ENCODE peak calls at places on chromosomes 7 and 10, in six cellular contexts. One of them, this sample, is unnamed. For H3K27me3, the result is how much of the 10 kb centered on the place peaks cover.

GRCh38 chr10:86899670-86900276 is 57.6 kb downstream of the MMRN2 start:
- DNase-seq in aorta: no peak
- DNase-seq in keratinocyte: no peak
- DNase-seq in WERI-Rb-1: peak
- DNase-seq in mesendoderm: peak
- DNase-seq in lower lobe of right lung: no peak
- DNase-seq in this sample: peak

GRCh38 chr10:74932648-74933047 is 106.2 kb downstream of the KAT6B start:
- DNase-seq in WERI-Rb-1: no peak
- DNase-seq in lower lobe of right lung: peak
- DNase-seq in aorta: peak
- DNase-seq in keratinocyte: no peak
- DNase-seq in mesendoderm: no peak
- DNase-seq in this sample: no peak

GRCh38 chr10:17383801-17384445 is 70.5 kb downstream of the ST8SIA6 start:
- DNase-seq in aorta: no peak
- DNase-seq in lower lobe of right lung: no peak
- DNase-seq in WERI-Rb-1: no peak
- DNase-seq in mesendoderm: no peak
- DNase-seq in keratinocyte: no peak
- DNase-seq in this sample: peak

GRCh38 chr10:55630491-55631056 is 730.5 kb downstream of the ZWINT start:
- DNase-seq in WERI-Rb-1: peak
- DNase-seq in mesendoderm: peak
- DNase-seq in aorta: no peak
- DNase-seq in keratinocyte: no peak
- DNase-seq in lower lobe of right lung: peak
- DNase-seq in this sample: peak

GRCh38 chr7:121322460-121322859 is 6.3 kb upstream of the WNT16 start:
- DNase-seq in keratinocyte: no peak
- DNase-seq in aorta: no peak
- DNase-seq in mesendoderm: no peak
- DNase-seq in lower lobe of right lung: no peak
- DNase-seq in WERI-Rb-1: no peak
- DNase-seq in this sample: no peak

GRCh38 chr7:94763268-94763667 is 107.3 kb upstream of the SGCE start:
- DNase-seq in keratinocyte: no peak
- DNase-seq in WERI-Rb-1: no peak
- DNase-seq in mesendoderm: no peak
- DNase-seq in aorta: no peak
- DNase-seq in lower lobe of right lung: no peak
- DNase-seq in this sample: peak

GRCh38 chr7:113202282-113202681 is 83.9 kb upstream of the SMIM30 start:
- DNase-seq in aorta: no peak
- DNase-seq in mesendoderm: no peak
- DNase-seq in lower lobe of right lung: no peak
- DNase-seq in WERI-Rb-1: no peak
- DNase-seq in keratinocyte: no peak
- DNase-seq in this sample: no peak

GRCh38 chr10:70742537-70743429 is 42.4 kb downstream of the TBATA start:
- DNase-seq in WERI-Rb-1: no peak
- DNase-seq in mesendoderm: no peak
- DNase-seq in keratinocyte: no peak
- DNase-seq in aorta: peak
- DNase-seq in lower lobe of right lung: peak
- DNase-seq in this sample: peak

GRCh38 chr7:14403587-14403986 is 414.1 kb upstream of the ETV1 start:
- DNase-seq in keratinocyte: peak
- DNase-seq in WERI-Rb-1: no peak
- DNase-seq in lower lobe of right lung: no peak
- DNase-seq in aorta: no peak
- DNase-seq in mesendoderm: no peak
- DNase-seq in this sample: no peak

GRCh38 chr10:114044251-114045070 is 795 bp downstream of the ADRB1 start:
- DNase-seq in aorta: no peak
- DNase-seq in keratinocyte: no peak
- DNase-seq in WERI-Rb-1: peak
- DNase-seq in lower lobe of right lung: peak
- DNase-seq in mesendoderm: peak
- DNase-seq in this sample: no peak

GRCh38 chr10:124560377-124560776 is 98.8 kb downstream of the LHPP start:
- DNase-seq in mesendoderm: no peak
- DNase-seq in lower lobe of right lung: peak
- DNase-seq in keratinocyte: no peak
- DNase-seq in WERI-Rb-1: peak
- DNase-seq in aorta: peak
- DNase-seq in this sample: peak

GRCh38 chr10:132384618-132385510 is 12.1 kb upstream of the PWWP2B start:
- DNase-seq in aorta: peak
- DNase-seq in mesendoderm: no peak
- DNase-seq in WERI-Rb-1: no peak
- DNase-seq in keratinocyte: no peak
- DNase-seq in lower lobe of right lung: peak
- DNase-seq in this sample: no peak

GRCh38 chr7:30799206-30799975 is 28.2 kb downstream of the MINDY4 start:
- DNase-seq in keratinocyte: peak
- DNase-seq in aorta: peak
- DNase-seq in lower lobe of right lung: no peak
- DNase-seq in mesendoderm: peak
- DNase-seq in WERI-Rb-1: no peak
- DNase-seq in this sample: peak

GRCh38 chr7:37342170-37342569 is 106.5 kb downstream of the ELMO1 start:
- DNase-seq in keratinocyte: no peak
- DNase-seq in mesendoderm: no peak
- DNase-seq in WERI-Rb-1: no peak
- DNase-seq in lower lobe of right lung: no peak
- DNase-seq in aorta: no peak
- DNase-seq in this sample: no peak

GRCh38 chr7:37714606-37715005 is 31.0 kb downstream of the GPR141 start:
- DNase-seq in WERI-Rb-1: no peak
- DNase-seq in aorta: no peak
- DNase-seq in lower lobe of right lung: no peak
- DNase-seq in mesendoderm: no peak
- DNase-seq in keratinocyte: no peak
- DNase-seq in this sample: no peak

GRCh38 chr10:48545462-48546145 is 59.3 kb downstream of the ARHGAP22 start:
- DNase-seq in aorta: no peak
- DNase-seq in mesendoderm: no peak
- DNase-seq in keratinocyte: no peak
- DNase-seq in WERI-Rb-1: no peak
- DNase-seq in lower lobe of right lung: no peak
- DNase-seq in this sample: peak

GRCh38 chr7:155665079-155665956 is 20.9 kb downstream of the RBM33 start:
- DNase-seq in keratinocyte: no peak
- DNase-seq in lower lobe of right lung: no peak
- DNase-seq in aorta: no peak
- DNase-seq in mesendoderm: no peak
- DNase-seq in WERI-Rb-1: no peak
- DNase-seq in this sample: no peak

GRCh38 chr10:48716393-48716792 is 31.7 kb downstream of the WDFY4 start:
- DNase-seq in mesendoderm: no peak
- DNase-seq in lower lobe of right lung: no peak
- DNase-seq in aorta: no peak
- DNase-seq in WERI-Rb-1: no peak
- DNase-seq in keratinocyte: no peak
- DNase-seq in this sample: no peak

GRCh38 chr7:57876-58275 is 134.5 kb upstream of the FAM20C start:
- DNase-seq in lower lobe of right lung: peak
- DNase-seq in WERI-Rb-1: no peak
- DNase-seq in mesendoderm: no peak
- DNase-seq in aorta: no peak
- DNase-seq in keratinocyte: no peak
- DNase-seq in this sample: peak

GRCh38 chr7:129466796-129467195 is 32.6 kb downstream of the STRIP2 start:
- DNase-seq in keratinocyte: no peak
- DNase-seq in lower lobe of right lung: no peak
- DNase-seq in WERI-Rb-1: no peak
- DNase-seq in aorta: no peak
- DNase-seq in mesendoderm: no peak
- DNase-seq in this sample: no peak

GRCh38 chr10:28991326-28991725 is 297.5 kb upstream of the LYZL1 start:
- DNase-seq in mesendoderm: peak
- DNase-seq in aorta: peak
- DNase-seq in keratinocyte: peak
- DNase-seq in lower lobe of right lung: peak
- DNase-seq in WERI-Rb-1: no peak
- DNase-seq in this sample: peak

GRCh38 chr7:33452805-33453502 is 323.6 kb downstream of the BBS9 start:
- DNase-seq in aorta: no peak
- DNase-seq in lower lobe of right lung: no peak
- DNase-seq in mesendoderm: no peak
- DNase-seq in keratinocyte: no peak
- DNase-seq in WERI-Rb-1: no peak
- DNase-seq in this sample: no peak

GRCh38 chr10:22552888-22553378 is 161.4 kb downstream of the PIP4K2A start:
- DNase-seq in mesendoderm: no peak
- DNase-seq in keratinocyte: no peak
- DNase-seq in aorta: no peak
- DNase-seq in WERI-Rb-1: peak
- DNase-seq in lower lobe of right lung: no peak
- DNase-seq in this sample: peak

GRCh38 chr7:128959296-128959695 is 21.6 kb downstream of the IRF5 start:
- DNase-seq in keratinocyte: no peak
- DNase-seq in lower lobe of right lung: no peak
- DNase-seq in WERI-Rb-1: no peak
- DNase-seq in mesendoderm: no peak
- DNase-seq in aorta: no peak
- DNase-seq in this sample: no peak

DNA sequence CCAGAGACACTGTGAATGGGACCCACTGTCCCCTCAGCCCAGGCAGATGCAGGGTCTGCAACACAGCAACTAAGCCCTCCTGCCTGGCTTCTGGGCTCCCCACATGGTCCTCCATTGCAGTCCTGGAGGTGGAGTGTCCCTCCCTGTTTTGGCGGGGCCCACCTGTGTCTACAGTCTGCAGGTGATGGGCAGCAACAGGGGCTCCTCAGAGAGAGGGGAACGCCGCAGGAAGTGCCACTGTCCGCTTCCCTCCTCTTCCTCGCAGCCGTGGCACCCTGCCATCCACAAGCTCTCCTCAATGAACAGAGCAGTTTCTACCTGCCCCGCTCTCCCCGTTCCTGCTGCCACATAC is 9.3 kb downstream of the CAMK2G start:
- DNase-seq in WERI-Rb-1: no peak
- DNase-seq in mesendoderm: no peak
- DNase-seq in keratinocyte: no peak
- DNase-seq in lower lobe of right lung: no peak
- DNase-seq in aorta: no peak
- DNase-seq in this sample: no peak
- H3K4me3 ChIP-seq in WERI-Rb-1: no peak
- H3K4me3 ChIP-seq in mesendoderm: no peak
- H3K4me3 ChIP-seq in keratinocyte: no peak
- H3K4me3 ChIP-seq in lower lobe of right lung: no peak
- H3K4me3 ChIP-seq in aorta: no peak
- H3K4me3 ChIP-seq in this sample: no peak

GRCh38 chr7:157477550-157478212 is 140.9 kb downstream of the DNAJB6 start:
- DNase-seq in keratinocyte: no peak
- DNase-seq in WERI-Rb-1: no peak
- DNase-seq in mesendoderm: no peak
- DNase-seq in lower lobe of right lung: no peak
- DNase-seq in aorta: peak
- DNase-seq in this sample: no peak

GRCh38 chr7:157475601-157476000 is 138.8 kb downstream of the DNAJB6 start:
- DNase-seq in keratinocyte: no peak
- DNase-seq in mesendoderm: no peak
- DNase-seq in lower lobe of right lung: peak
- DNase-seq in WERI-Rb-1: no peak
- DNase-seq in aorta: peak
- DNase-seq in this sample: no peak

GRCh38 chr7:157475095-157475494 is 138.3 kb downstream of the DNAJB6 start:
- DNase-seq in aorta: no peak
- DNase-seq in mesendoderm: no peak
- DNase-seq in keratinocyte: no peak
- DNase-seq in lower lobe of right lung: no peak
- DNase-seq in WERI-Rb-1: no peak
- DNase-seq in this sample: no peak

GRCh38 chr7:157476654-157477549 is 140.1 kb downstream of the DNAJB6 start:
- DNase-seq in keratinocyte: no peak
- DNase-seq in WERI-Rb-1: no peak
- DNase-seq in aorta: peak
- DNase-seq in mesendoderm: no peak
- DNase-seq in lower lobe of right lung: peak
- DNase-seq in this sample: no peak

DNA sequence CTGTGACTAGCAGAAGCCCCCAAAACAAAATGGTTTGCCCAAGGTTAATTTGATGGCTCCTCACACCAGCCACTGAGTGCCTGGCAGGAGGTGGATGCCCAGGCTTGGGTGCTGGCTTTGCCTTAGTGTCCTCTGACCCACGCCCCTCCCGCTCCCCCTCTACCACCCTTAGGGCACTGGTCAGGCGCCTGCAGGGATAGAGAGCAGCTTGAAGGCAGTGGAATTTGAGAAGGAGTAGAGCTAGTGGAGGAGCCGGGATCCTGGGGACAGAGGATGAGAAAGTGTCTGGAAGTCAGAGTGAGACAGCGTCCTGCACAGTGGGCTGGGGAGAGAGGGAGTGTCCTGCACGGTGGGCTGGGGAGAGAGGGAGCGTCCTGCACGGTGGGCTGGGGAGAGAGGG is 139.4 kb downstream of the DNAJB6 start:
- DNase-seq in keratinocyte: no peak
- DNase-seq in mesendoderm: no peak
- DNase-seq in aorta: peak
- DNase-seq in lower lobe of right lung: peak
- DNase-seq in WERI-Rb-1: no peak
- DNase-seq in this sample: no peak
- H3K27me3 ChIP-seq in keratinocyte: under half
- H3K27me3 ChIP-seq in mesendoderm: under half
- H3K27me3 ChIP-seq in aorta: under half
- H3K27me3 ChIP-seq in lower lobe of right lung: under half
- H3K27me3 ChIP-seq in WERI-Rb-1: under half
- H3K27me3 ChIP-seq in this sample: under half

DNA sequence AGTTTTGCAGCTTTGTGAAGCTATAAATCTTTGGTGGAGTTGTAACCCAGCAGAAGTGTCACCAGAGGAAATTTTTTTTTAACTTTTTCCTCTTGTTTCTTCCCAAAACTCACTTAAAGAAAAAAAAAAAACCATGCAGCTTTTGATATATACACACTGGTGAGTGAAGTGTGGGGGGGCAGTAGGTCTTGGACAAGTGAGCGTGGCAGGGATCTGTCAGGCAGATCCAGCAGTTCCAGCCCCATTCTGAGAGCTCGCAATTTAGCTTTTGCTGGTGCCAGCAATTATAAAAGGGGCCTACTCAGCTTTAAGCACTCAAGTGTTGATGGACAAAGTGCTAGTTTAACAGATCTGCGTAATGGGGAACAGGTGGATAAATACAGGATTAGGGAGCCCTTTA is 619.2 kb upstream of the GALNT17 start:
- DNase-seq in lower lobe of right lung: no peak
- DNase-seq in mesendoderm: no peak
- DNase-seq in keratinocyte: no peak
- DNase-seq in aorta: no peak
- DNase-seq in WERI-Rb-1: peak
- DNase-seq in this sample: peak
- H3K27ac ChIP-seq in lower lobe of right lung: no peak
- H3K27ac ChIP-seq in mesendoderm: no peak
- H3K27ac ChIP-seq in keratinocyte: no peak
- H3K27ac ChIP-seq in aorta: no peak
- H3K27ac ChIP-seq in WERI-Rb-1: no peak
- H3K27ac ChIP-seq in this sample: no peak

GRCh38 chr7:105690286-105690915 is 109.1 kb upstream of the EFCAB10 start:
- DNase-seq in aorta: no peak
- DNase-seq in mesendoderm: peak
- DNase-seq in keratinocyte: no peak
- DNase-seq in lower lobe of right lung: no peak
- DNase-seq in WERI-Rb-1: no peak
- DNase-seq in this sample: no peak
- H3K4me3 ChIP-seq in aorta: no peak
- H3K4me3 ChIP-seq in mesendoderm: no peak
- H3K4me3 ChIP-seq in keratinocyte: no peak
- H3K4me3 ChIP-seq in lower lobe of right lung: peak
- H3K4me3 ChIP-seq in WERI-Rb-1: no peak
- H3K4me3 ChIP-seq in this sample: no peak

This sample was measured in cardiac muscle cell.